ENCODE peak calls at places on chromosome 22, in four cellular contexts. U, K, F and G are unnamed samples.

GRCh38 chr22:50488006-50488677 is 1.5 kb downstream of the MIOX start:
- DNase-seq in U (no peak), K (no peak), F (no peak), G (no peak)

GRCh38 chr22:43310311-43310710 is 32.9 kb downstream of the SCUBE1 start:
- DNase-seq in F (no peak), U (no peak), K (no peak), G (no peak)

GRCh38 chr22:26259510-26259909 is 90.2 kb downstream of the SEZ6L start:
- DNase-seq in K (no peak), U (no peak), F (peak), G (peak)

GRCh38 chr22:49232319-49233067 is 595.2 kb downstream of the BRD1 start:
- DNase-seq in F (no peak), K (no peak), U (no peak), G (no peak)

GRCh38 chr22:36419177-36419911 is 31.6 kb upstream of the MYH9 start:
- DNase-seq in U (no peak), K (no peak), F (peak), G (no peak)

GRCh38 chr22:27801616-27802388 is at the start of gene MN1:
- DNase-seq in U (peak), K (peak), F (peak), G (peak)

GRCh38 chr22:17171016-17171312 is 11.9 kb upstream of the HDHD5 start:
- DNase-seq in K (no peak), F (no peak), U (no peak), G (no peak)

GRCh38 chr22:22094921-22095320 is 112.3 kb upstream of the TOP3B start:
- DNase-seq in K (no peak), F (no peak), U (no peak), G (no peak)

GRCh38 chr22:37126882-37127281 is 17.4 kb upstream of the TMPRSS6 start:
- DNase-seq in U (peak), K (no peak), F (no peak), G (peak)

GRCh38 chr22:49377306-49377705 is 450.4 kb downstream of the BRD1 start:
- DNase-seq in K (no peak), U (no peak), F (no peak), G (no peak)

GRCh38 chr22:20819471-20819870 is 39.1 kb downstream of the PI4KA start:
- DNase-seq in K (no peak), F (no peak), U (no peak), G (no peak)

GRCh38 chr22:23058063-23058462 is 12.3 kb upstream of the GNAZ start:
- DNase-seq in K (no peak), F (no peak), U (no peak), G (peak)

GRCh38 chr22:27685515-27685914 is 116.0 kb downstream of the MN1 start:
- DNase-seq in K (no peak), F (no peak), U (no peak), G (no peak)

GRCh38 chr22:19358703-19359553 is 67.4 kb upstream of the CLTCL1 start:
- DNase-seq in F (no peak), K (no peak), U (no peak), G (no peak)

GRCh38 chr22:46598737-46599424 is 21.3 kb upstream of the GRAMD4 start:
- DNase-seq in K (no peak), U (no peak), F (no peak), G (no peak)

GRCh38 chr22:20433686-20434241 is 3.9 kb downstream of the SCARF2 start:
- DNase-seq in K (no peak), U (no peak), F (no peak), G (no peak)

GRCh38 chr22:43262990-43263644 is 76.2 kb upstream of the TTLL12 start:
- DNase-seq in F (no peak), U (peak), K (peak), G (peak)

GRCh38 chr22:49178246-49179005 is 649.2 kb downstream of the BRD1 start:
- DNase-seq in U (no peak), F (no peak), K (no peak), G (no peak)

GRCh38 chr22:41917375-41917905 is 2.6 kb upstream of the SHISA8 start:
- DNase-seq in U (no peak), K (no peak), F (no peak), G (no peak)

GRCh38 chr22:35539910-35540599 is 576 bp upstream of the RASD2 start:
- DNase-seq in F (peak), U (peak), K (peak), G (peak)

GRCh38 chr22:44455151-44455962 is 42.7 kb downstream of the RTL6 start:
- DNase-seq in U (peak), K (peak), F (no peak), G (no peak)

GRCh38 chr22:43273902-43274484 is 69.2 kb downstream of the SCUBE1 start:
- DNase-seq in U (peak), F (peak), K (peak), G (no peak)

GRCh38 chr22:48942698-48943566 is 884.7 kb downstream of the BRD1 start:
- DNase-seq in K (no peak), U (no peak), F (no peak), G (no peak)

GRCh38 chr22:38424525-38425080 is 30.4 kb downstream of the KCNJ4 start:
- DNase-seq in K (no peak), F (no peak), U (no peak), G (no peak)

GRCh38 chr22:42685941-42686666 is 34.6 kb downstream of the A4GALT start:
- DNase-seq in F (no peak), K (no peak), U (no peak), G (no peak)

GRCh38 chr22:47054231-47055072 is 292.0 kb downstream of the TBC1D22A start:
- DNase-seq in K (no peak), U (no peak), F (no peak), G (no peak)

GRCh38 chr22:27416553-27417427 is 384.8 kb downstream of the MN1 start:
- DNase-seq in F (peak), U (no peak), K (no peak), G (no peak)

GRCh38 chr22:47237890-47238480 is 475.5 kb downstream of the TBC1D22A start:
- DNase-seq in U (no peak), F (no peak), K (no peak), G (no peak)

GRCh38 chr22:49754674-49755590 is 72.7 kb downstream of the BRD1 start:
- DNase-seq in K (no peak), U (no peak), F (no peak), G (no peak)

GRCh38 chr22:18068381-18068988 is 9.3 kb upstream of the PEX26 start:
- DNase-seq in U (no peak), K (no peak), F (peak), G (no peak)

GRCh38 chr22:35638408-35638807 is 9.8 kb upstream of the APOL6 start:
- DNase-seq in K (no peak), U (no peak), F (peak), G (peak)

GRCh38 chr22:46866591-46866990 is 104.1 kb downstream of the TBC1D22A start:
- DNase-seq in U (no peak), K (no peak), F (peak), G (no peak)

GRCh38 chr22:39960791-39961746 is 872 bp downstream of the TMA7B start:
- DNase-seq in U (peak), K (peak), F (peak), G (no peak)

GRCh38 chr22:28976588-28976987 is 85.0 kb downstream of the C22orf31 start:
- DNase-seq in F (peak), K (no peak), U (no peak), G (no peak)

GRCh38 chr22:49011379-49011768 is 816.3 kb downstream of the BRD1 start:
- DNase-seq in F (no peak), U (no peak), K (no peak), G (peak)

GRCh38 chr22:32583921-32584335 is 109.3 kb downstream of the FBXO7 start:
- DNase-seq in F (no peak), U (no peak), K (no peak), G (no peak)